ENCODE peak calls at places on chromosomes 13 and 19, in four cellular contexts. K, W, U and P are unnamed samples. For H3K27me3, the result is how much of the 10 kb centered on the place peaks cover.

GRCh38 chr19:39046037-39046821 is 13.9 kb upstream of the FBXO27 start:
- DNase-seq in U (no peak), W (no peak), K (no peak), P (no peak)

GRCh38 chr19:4376991-4377781 is 23.2 kb downstream of the SH3GL1 start:
- DNase-seq in U (peak), W (no peak), K (no peak), P (no peak)

GRCh38 chr13:78576266-78576665 is 27.1 kb downstream of the POU4F1 start:
- DNase-seq in K (no peak), W (no peak), U (no peak), P (no peak)

GRCh38 chr19:48703316-48703715 is 7.5 kb downstream of the FUT2 start:
- DNase-seq in W (no peak), U (no peak), K (no peak), P (no peak)

GRCh38 chr19:44776402-44777096 is 1.1 kb upstream of the CBLC start:
- DNase-seq in K (no peak), U (peak), W (peak), P (no peak)

GRCh38 chr13:27958928-27959539 is 10.1 kb downstream of the CDX2 start:
- DNase-seq in U (no peak), K (no peak), W (no peak), P (no peak)

GRCh38 chr19:2727640-2727944 is 6.4 kb upstream of the DIRAS1 start:
- DNase-seq in K (no peak), W (no peak), U (no peak), P (no peak)

GRCh38 chr13:91359566-91359965 is 12.1 kb downstream of the MIR17HG start:
- DNase-seq in K (no peak), W (no peak), U (no peak), P (no peak)

GRCh38 chr13:20401586-20401957 is 124.1 kb downstream of the CRYL1 start:
- DNase-seq in U (no peak), K (no peak), W (no peak), P (no peak)

GRCh38 chr13:24168980-24169379 is 8.5 kb downstream of the SPATA13 start:
- DNase-seq in W (no peak), K (no peak), U (no peak), P (no peak)

GRCh38 chr13:40430234-40430633 is 236.2 kb downstream of the FOXO1 start:
- DNase-seq in W (no peak), K (no peak), U (no peak), P (no peak)

GRCh38 chr19:43489310-43489709 is 15.2 kb downstream of the PHLDB3 start:
- DNase-seq in K (no peak), W (no peak), U (no peak), P (no peak)

GRCh38 chr13:24228852-24229458 is 68.4 kb downstream of the SPATA13 start:
- DNase-seq in K (no peak), W (no peak), U (no peak), P (peak)

GRCh38 chr13:27383104-27383921 is 41.1 kb upstream of the GTF3A start:
- DNase-seq in K (no peak), U (no peak), W (no peak), P (no peak)

GRCh38 chr19:52237771-52238400 is 31.5 kb upstream of the ZNF766 start:
- DNase-seq in U (peak), K (peak), W (no peak), P (peak)

GRCh38 chr19:14979498-14980255 is at the start of gene SLC1A6:
- DNase-seq in K (no peak), U (no peak), W (no peak), P (no peak)

GRCh38 chr13:29435125-29435911 is 160.2 kb downstream of the SLC7A1 start:
- DNase-seq in W (no peak), K (peak), U (no peak), P (peak)

GRCh38 chr13:48492123-48493075 is 40.5 kb downstream of the RCBTB2 start:
- DNase-seq in W (peak), K (peak), U (peak), P (peak)

GRCh38 chr13:21913010-21913409 is 242.1 kb downstream of the FGF9 start:
- DNase-seq in W (no peak), U (no peak), K (no peak), P (no peak)

GRCh38 chr19:7257148-7258041 is 36.8 kb downstream of the INSR start:
- DNase-seq in U (peak), K (no peak), W (no peak), P (peak)

GRCh38 chr19:277131-277530 is 14.1 kb downstream of the PLPP2 start:
- DNase-seq in W (no peak), K (no peak), U (no peak), P (no peak)

GRCh38 chr13:46354143-46355087 is 32.6 kb downstream of the RUBCNL start:
- DNase-seq in K (no peak), W (no peak), U (no peak), P (peak)

GRCh38 chr13:21481359-21481758 is 22.3 kb upstream of the ZDHHC20 start:
- DNase-seq in U (no peak), K (no peak), W (no peak), P (no peak)

GRCh38 chr19:13091400-13092161 is 11.1 kb downstream of the LYL1 start:
- DNase-seq in K (peak), U (no peak), W (no peak), P (peak)

GRCh38 chr13:111567637-111568036 is 247.2 kb downstream of the TEX29 start:
- DNase-seq in K (no peak), W (no peak), U (no peak), P (no peak)

GRCh38 chr13:33744589-33745369 is 73.2 kb upstream of the RFC3 start:
- DNase-seq in U (no peak), W (no peak), K (no peak), P (no peak)

GRCh38 chr19:29528350-29528945 is 2.7 kb downstream of the VSTM2B start:
- DNase-seq in K (peak), W (peak), U (peak), P (peak)

GRCh38 chr19:29952127-29952526 is 10.1 kb downstream of the URI1 start:
- DNase-seq in U (no peak), W (no peak), K (no peak), P (no peak)

GRCh38 chr19:55370305-55370988 is at the start of gene IL11:
- DNase-seq in U (no peak), W (no peak), K (no peak), P (peak)

GRCh38 chr13:48624016-48624415 is 29.7 kb upstream of the CYSLTR2 start:
- DNase-seq in W (no peak), K (no peak), U (no peak), P (no peak)

GRCh38 chr19:13022111-13022858 is 27.0 kb downstream of the NFIX start:
- DNase-seq in K (peak), W (no peak), U (no peak), P (peak)

GRCh38 chr13:64912141-64912540 is 2318.0 kb downstream of the PCDH9 start:
- DNase-seq in U (no peak), W (no peak), K (no peak), P (peak)

GRCh38 chr13:27955192-27955591 is 13.9 kb downstream of the CDX2 start:
- DNase-seq in K (no peak), W (no peak), U (no peak), P (no peak)

GRCh38 chr13:99916366-99917103 is 55.0 kb downstream of the ZIC5 start:
- DNase-seq in W (no peak), K (no peak), U (no peak), P (peak)

GRCh38 chr19:31349160-31349881 is at the start of gene TSHZ3:
- DNase-seq in K (peak), W (peak), U (peak), P (peak)
- H3K27me3 ChIP-seq in K (under half), W (under half), U (under half), P (under half)

GRCh38 chr13:71979616-71980015 is 112.6 kb upstream of the DACH1 start:
- DNase-seq in U (no peak), W (no peak), K (no peak), P (peak)
- TF ChIP-seq CTCF in U (no peak), W (peak), K (no peak), P (peak)

GRCh38 chr19:19538767-19539166 is 702 bp downstream of the CILP2 start:
- DNase-seq in K (no peak), W (no peak), U (no peak), P (no peak)

GRCh38 chr19:19540707-19541515 is 2.8 kb downstream of the CILP2 start:
- DNase-seq in W (peak), K (no peak), U (no peak), P (no peak)

GRCh38 chr19:19538077-19538764 is at the start of gene CILP2:
- DNase-seq in K (peak), U (no peak), W (no peak), P (no peak)

GRCh38 chr19:19541572-19541971 is 3.5 kb downstream of the CILP2 start:
- DNase-seq in W (no peak), U (no peak), K (no peak), P (no peak)

GRCh38 chr19:19539738-19540703 is 2.0 kb downstream of the CILP2 start:
- DNase-seq in K (peak), U (peak), W (peak), P (peak)
- H3K27me3 ChIP-seq in K (half or more), U (under half), W (under half), P (under half)

GRCh38 chr19:34851277-34851804 is 75.4 kb upstream of the ZNF30 start:
- DNase-seq in K (no peak), W (no peak), U (no peak), P (no peak)
- TF ChIP-seq CTCF in K (no peak), W (no peak), U (no peak), P (no peak)

GRCh38 chr19:11475861-11476260 is 5.0 kb downstream of the ELAVL3 start:
- DNase-seq in U (no peak), W (no peak), K (no peak), P (no peak)
- H3K27me3 ChIP-seq in U (under half), W (under half), K (under half), P (under half)

GRCh38 chr13:109380457-109380856 is 405.9 kb downstream of the IRS2 start:
- DNase-seq in K (no peak), U (no peak), W (no peak), P (no peak)

GRCh38 chr13:109387438-109387837 is 398.9 kb downstream of the IRS2 start:
- DNase-seq in U (no peak), W (no peak), K (no peak), P (no peak)

GRCh38 chr13:109385161-109385560 is 401.2 kb downstream of the IRS2 start:
- DNase-seq in W (no peak), K (no peak), U (no peak), P (no peak)

GRCh38 chr13:109381546-109382180 is 404.7 kb downstream of the IRS2 start:
- DNase-seq in W (no peak), K (no peak), U (no peak), P (peak)

DNA sequence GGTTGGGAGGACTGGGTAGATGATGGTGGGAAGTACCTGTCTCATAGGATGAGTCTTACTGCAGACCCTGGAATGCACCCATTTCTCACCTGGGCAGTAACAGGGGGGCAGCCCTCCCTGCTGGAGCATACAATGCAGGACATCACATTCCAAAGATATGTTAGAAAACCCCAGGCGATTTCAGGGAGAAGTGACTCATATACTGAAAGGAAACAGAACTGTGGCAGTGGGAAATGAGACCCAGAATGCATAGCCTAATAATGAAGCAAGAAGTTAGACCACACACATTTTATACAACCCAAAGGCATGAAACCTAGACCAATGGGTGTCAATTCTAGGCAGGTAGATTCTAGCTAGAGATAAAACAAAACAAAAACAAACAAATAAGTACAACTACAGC is 402.7 kb downstream of the IRS2 start:
- DNase-seq in U (no peak), K (no peak), W (no peak), P (peak)
- TF ChIP-seq CTCF in U (no peak), K (no peak), W (no peak), P (no peak)

DNA sequence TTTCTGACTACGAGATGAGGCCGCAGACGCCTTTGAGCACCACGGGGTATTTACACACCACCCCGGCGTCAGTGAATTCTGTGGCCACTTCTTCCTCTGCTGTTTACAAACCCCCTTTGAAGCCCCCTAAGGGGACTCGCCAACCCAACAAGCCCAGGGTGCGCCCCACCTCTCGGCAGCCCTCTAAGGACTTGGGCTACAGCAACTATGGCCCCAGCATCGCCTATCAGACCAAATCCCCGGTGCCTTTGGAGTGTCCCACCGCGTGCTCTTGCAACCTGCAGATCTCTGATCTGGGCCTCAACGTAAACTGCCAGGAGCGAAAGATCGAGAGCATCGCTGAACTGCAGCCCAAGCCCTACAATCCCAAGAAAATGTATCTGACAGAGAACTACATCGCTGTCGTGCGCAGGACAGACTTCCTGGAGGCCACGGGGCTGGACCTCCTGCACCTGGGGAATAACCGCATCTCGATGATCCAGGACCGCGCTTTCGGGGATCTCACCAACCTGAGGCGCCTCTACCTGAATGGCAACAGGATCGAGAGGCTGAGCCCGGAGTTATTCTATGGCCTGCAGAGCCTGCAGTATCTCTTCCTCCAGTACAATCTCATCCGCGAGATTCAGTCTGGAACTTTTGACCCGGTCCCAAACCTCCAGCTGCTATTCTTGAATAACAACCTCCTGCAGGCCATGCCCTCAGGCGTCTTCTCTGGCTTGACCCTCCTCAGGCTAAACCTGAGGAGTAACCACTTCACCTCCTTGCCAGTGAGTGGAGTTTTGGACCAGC is 5.3 kb downstream of the SLITRK5 start:
- DNase-seq in W (no peak), U (no peak), K (no peak), P (no peak)
- H3K27me3 ChIP-seq in W (under half), U (half or more), K (half or more), P (under half)